ENCODE peak calls at places on chromosomes 3 and 15, in six cellular contexts. H is sigmoid colon; R is K562; Q is body of pancreas; B is CD4-positive, alpha-beta memory T cell; K is ovary. Y is an unnamed sample. For H3K27me3 and H3K9me3, the result is how much of the 10 kb centered on the place peaks cover.

GRCh38 chr3:119222400-119222799 is 18.3 kb downstream of the B4GALT4 start:
- DNase-seq in H (no peak), R (no peak), Q (no peak), B (no peak), K (no peak), Y (no peak)

GRCh38 chr3:116034797-116035196 is 410.5 kb downstream of the LSAMP start:
- DNase-seq in H (no peak), R (no peak), Q (no peak), B (no peak), K (no peak), Y (no peak)

GRCh38 chr15:49155110-49155833 is at the start of gene COPS2:
- DNase-seq in H (peak), R (peak), Q (peak), B (peak), K (peak), Y (peak)

GRCh38 chr3:42662037-42662812 is 8.7 kb downstream of the ZBTB47 start:
- DNase-seq in H (peak), R (no peak), Q (no peak), B (no peak), K (no peak), Y (no peak)

GRCh38 chr3:190092250-190092649 is 28.4 kb downstream of the P3H2 start:
- DNase-seq in H (no peak), R (no peak), Q (no peak), B (no peak), K (no peak), Y (no peak)

GRCh38 chr15:74584779-74585178 is 30.9 kb upstream of the CLK3 start:
- DNase-seq in H (no peak), R (peak), Q (no peak), B (no peak), K (no peak), Y (no peak)

GRCh38 chr15:82081904-82082810 is 36.3 kb upstream of the MEX3B start:
- DNase-seq in H (no peak), R (peak), Q (no peak), B (no peak), K (no peak), Y (no peak)

GRCh38 chr3:116285781-116286180 is 159.5 kb downstream of the LSAMP start:
- DNase-seq in H (no peak), R (no peak), Q (no peak), B (no peak), K (no peak), Y (no peak)

DNA sequence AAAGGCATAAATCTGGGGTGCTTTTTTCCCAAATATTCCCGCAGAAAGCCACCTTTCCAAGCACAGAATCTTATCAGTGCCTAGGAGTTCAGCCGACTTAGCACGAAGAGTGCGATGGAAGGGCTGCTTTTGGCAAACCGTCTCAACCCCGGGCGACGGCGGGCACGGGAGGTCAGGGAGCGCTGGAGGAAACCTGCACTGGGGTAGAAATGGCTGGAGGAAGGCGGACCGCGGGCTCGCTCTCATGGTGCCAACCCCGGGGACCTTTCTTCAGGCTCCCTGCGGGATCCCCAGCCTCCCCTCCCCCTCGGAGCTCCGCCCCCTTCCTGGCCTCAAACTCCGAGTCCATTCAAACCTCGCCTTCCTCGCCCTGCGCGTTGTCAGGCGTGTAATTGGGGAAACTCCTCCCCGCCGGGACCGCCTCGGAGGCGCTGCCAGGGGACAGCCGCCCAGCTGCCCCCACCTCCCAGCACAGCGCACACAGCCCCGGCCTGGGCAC is at the start of gene GABRG3:
- DNase-seq in H (no peak), R (no peak), Q (no peak), B (no peak), K (no peak), Y (no peak)
- H3K27me3 ChIP-seq in H (under half), R (under half), Q (under half), B (under half), K (under half), Y (under half)

GRCh38 chr3:74149466-74149865 is 465.0 kb downstream of the CNTN3 start:
- DNase-seq in H (no peak), R (no peak), Q (no peak), B (no peak), K (no peak), Y (no peak)

GRCh38 chr3:74139648-74140047 is 474.8 kb downstream of the CNTN3 start:
- DNase-seq in H (no peak), R (no peak), Q (no peak), B (no peak), K (no peak), Y (no peak)

DNA sequence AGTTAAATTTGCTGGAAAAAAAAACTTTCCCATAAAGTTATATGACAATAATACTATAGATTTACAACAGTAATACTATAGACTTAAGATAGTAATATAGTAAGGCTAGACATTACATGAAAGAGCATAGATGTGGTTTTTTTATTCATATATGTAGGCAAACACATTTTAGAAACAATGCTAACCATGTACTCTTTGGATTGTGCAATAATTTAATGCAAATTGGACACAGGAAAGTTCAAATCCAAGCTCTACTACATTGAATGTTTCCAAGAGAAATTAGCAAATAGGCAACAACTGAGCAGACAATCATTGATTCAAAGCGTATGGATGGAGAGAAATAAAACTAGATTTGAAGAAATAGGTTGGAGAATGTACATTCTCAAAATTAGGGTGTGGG is 469.2 kb downstream of the CNTN3 start:
- DNase-seq in H (no peak), R (no peak), Q (no peak), B (no peak), K (no peak), Y (no peak)
- H3K9me3 ChIP-seq in H (under half), R (under half), Q (under half), B (under half), K (under half), Y (under half)

DNA sequence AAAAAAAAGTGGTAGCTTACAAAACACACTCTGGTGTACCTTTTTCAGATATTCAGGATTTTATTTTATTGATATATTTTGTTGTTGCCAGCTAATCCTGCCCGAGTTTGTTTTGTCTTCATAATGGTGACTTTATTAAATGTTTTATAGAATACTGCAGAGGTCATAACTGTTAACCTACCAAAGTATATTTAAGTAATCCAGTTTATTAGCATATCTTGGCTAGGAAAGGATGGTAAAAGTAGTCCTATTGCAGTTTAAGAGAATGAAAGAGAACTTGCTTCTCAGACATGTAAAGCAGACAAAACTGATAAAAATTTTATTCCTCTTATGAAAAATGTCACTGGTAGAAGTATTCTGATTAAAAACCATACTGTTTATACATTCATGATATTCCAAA is 59.2 kb upstream of the IGSF10 start:
- DNase-seq in H (no peak), R (no peak), Q (no peak), B (no peak), K (no peak), Y (no peak)
- H3K27me3 ChIP-seq in H (under half), R (under half), Q (under half), B (under half), K (under half), Y (under half)

DNA sequence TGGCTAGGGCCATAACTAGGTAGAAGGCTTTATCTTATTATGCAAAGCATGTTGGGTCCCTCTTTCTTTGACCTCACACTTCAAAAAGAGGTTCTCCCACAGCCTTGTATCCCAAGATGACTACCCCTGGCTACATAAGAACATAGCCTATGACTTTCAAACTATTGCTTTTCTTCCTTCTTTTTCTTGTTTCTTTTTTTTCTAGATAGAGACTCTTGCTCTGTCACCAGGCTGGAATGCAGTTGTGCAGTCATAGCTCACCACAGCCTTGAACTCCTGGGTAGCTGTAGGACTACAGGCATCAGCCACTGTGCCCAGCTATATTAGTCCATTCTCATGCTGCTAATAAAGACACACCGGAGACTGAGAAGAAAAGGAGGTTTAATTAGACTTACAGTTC is 47.2 kb downstream of the DIPK2A start:
- DNase-seq in H (no peak), R (no peak), Q (no peak), B (no peak), K (no peak), Y (no peak)
- H3K9me3 ChIP-seq in H (under half), R (under half), Q (under half), B (under half), K (under half), Y (under half)

DNA sequence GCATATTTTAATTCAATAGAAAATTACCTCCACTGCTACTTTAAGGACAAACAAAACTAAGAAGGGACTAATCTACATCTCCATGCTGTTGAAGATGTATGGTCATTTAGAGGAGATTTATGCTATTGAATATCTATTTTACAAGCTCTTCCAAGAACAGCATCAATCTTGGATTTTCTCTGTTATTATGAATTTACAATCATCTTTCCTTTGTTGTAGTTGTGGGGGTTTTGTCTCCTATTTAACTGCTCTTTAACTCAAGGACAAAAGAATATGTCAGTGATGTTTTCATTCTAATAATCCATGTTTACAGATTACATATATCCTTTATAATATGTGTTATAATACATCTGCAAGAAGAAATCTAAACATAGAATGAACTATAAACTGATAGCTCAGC is 907.8 kb downstream of the ROBO2 start:
- DNase-seq in H (no peak), R (no peak), Q (no peak), B (no peak), K (no peak), Y (no peak)
- H3K27me3 ChIP-seq in H (under half), R (under half), Q (under half), B (under half), K (under half), Y (under half)

GRCh38 chr15:79918278-79918677 is 21.5 kb upstream of the MTHFS start:
- DNase-seq in H (no peak), R (no peak), Q (no peak), B (no peak), K (no peak), Y (no peak)
- H3K9me3 ChIP-seq in H (under half), R (under half), Q (under half), B (under half), K (under half), Y (half or more)

GRCh38 chr3:78940128-78940527 is 827.7 kb downstream of the ROBO1 start:
- DNase-seq in H (no peak), R (no peak), Q (no peak), B (no peak), K (no peak), Y (no peak)
- H3K27me3 ChIP-seq in H (under half), R (under half), Q (under half), B (under half), K (under half), Y (under half)

GRCh38 chr15:56228854-56229253 is 14.8 kb downstream of the RFX7 start:
- DNase-seq in H (no peak), R (no peak), Q (no peak), B (no peak), K (no peak), Y (no peak)

GRCh38 chr15:56225520-56225919 is 18.2 kb downstream of the RFX7 start:
- DNase-seq in H (no peak), R (no peak), Q (no peak), B (no peak), K (no peak), Y (no peak)

GRCh38 chr15:56228352-56228751 is 15.3 kb downstream of the RFX7 start:
- DNase-seq in H (no peak), R (no peak), Q (no peak), B (no peak), K (no peak), Y (no peak)

GRCh38 chr15:56227780-56228179 is 15.9 kb downstream of the RFX7 start:
- DNase-seq in H (no peak), R (no peak), Q (no peak), B (no peak), K (no peak), Y (no peak)

DNA sequence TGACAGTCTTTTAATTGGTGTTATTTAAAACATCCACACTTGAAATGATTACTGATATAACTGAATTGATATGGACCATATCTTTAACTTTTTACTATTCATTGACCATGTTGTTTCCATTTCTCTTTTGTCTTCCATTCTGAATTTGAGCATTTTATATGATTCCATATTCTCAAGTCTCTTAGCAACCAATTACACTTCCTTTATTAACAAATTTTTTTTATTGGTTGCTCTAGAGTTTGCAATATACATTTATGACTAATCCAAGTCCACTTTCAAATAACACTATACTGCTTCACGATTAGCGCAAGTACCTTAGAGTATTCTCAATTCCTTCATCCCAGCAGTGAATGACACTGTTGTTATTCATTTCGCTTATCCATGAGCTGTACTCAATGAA is 16.4 kb downstream of the RFX7 start:
- DNase-seq in H (no peak), R (no peak), Q (no peak), B (no peak), K (no peak), Y (no peak)
- H3K9me3 ChIP-seq in H (under half), R (under half), Q (under half), B (under half), K (under half), Y (half or more)

GRCh38 chr3:45778761-45779201 is 17.6 kb downstream of the SLC6A20 start:
- DNase-seq in H (no peak), R (no peak), Q (no peak), B (no peak), K (no peak), Y (no peak)
- H3K27me3 ChIP-seq in H (under half), R (under half), Q (under half), B (under half), K (under half), Y (under half)

Y was measured in CD4-positive, alpha-beta T cell.